ENCODE peak calls at places on chromosomes 3 and 15, in seven cellular contexts. D is OCI-LY7, J is heart left ventricle, X is hepatocyte, A is endothelial cell of umbilical vein, P is neuronal stem cell, R is HL-60. V is an unnamed sample.

GRCh38 chr3:65575376-65575840 is 463.3 kb downstream of the MAGI1 start:
- DNase-seq in X (no peak), A (peak), D (no peak), J (no peak), P (no peak), R (no peak), V (peak)

GRCh38 chr3:185656321-185656840 is 70.3 kb downstream of the SENP2 start:
- DNase-seq in J (peak), A (peak), D (no peak), P (no peak), R (no peak), X (peak), V (peak)

GRCh38 chr3:12959838-12960378 is 113.3 kb downstream of the IQSEC1 start:
- DNase-seq in R (peak), X (no peak), D (peak), J (peak), P (no peak), A (peak), V (no peak)

GRCh38 chr3:186192823-186193222 is 83.9 kb upstream of the ETV5 start:
- DNase-seq in D (no peak), X (no peak), A (no peak), P (no peak), J (no peak), R (no peak), V (no peak)

GRCh38 chr3:56928379-56929068 is 126.8 kb upstream of the ARHGEF3 start:
- DNase-seq in X (peak), J (no peak), R (no peak), D (peak), A (peak), P (no peak), V (peak)

GRCh38 chr15:50176869-50177268 is 5.1 kb upstream of the SLC27A2 start:
- DNase-seq in P (no peak), X (no peak), A (no peak), J (no peak), D (no peak), R (no peak), V (peak)

GRCh38 chr3:17639765-17640164 is 102.7 kb downstream of the TBC1D5 start:
- DNase-seq in R (peak), A (no peak), X (peak), P (no peak), J (no peak), D (no peak), V (peak)

GRCh38 chr3:13684350-13684749 is 135.4 kb downstream of the FBLN2 start:
- DNase-seq in X (no peak), R (no peak), P (no peak), A (no peak), D (no peak), J (no peak), V (no peak)

GRCh38 chr15:99464137-99464536 is 101.6 kb upstream of the MEF2A start:
- DNase-seq in A (no peak), J (no peak), R (no peak), P (no peak), X (no peak), D (no peak), V (no peak)

GRCh38 chr15:62067448-62068044 is 769 bp downstream of the C2CD4A start:
- DNase-seq in P (peak), D (no peak), R (no peak), X (peak), J (peak), A (peak), V (no peak)

GRCh38 chr15:99508807-99509311 is 56.9 kb upstream of the MEF2A start:
- DNase-seq in D (peak), P (no peak), A (no peak), X (no peak), J (no peak), R (no peak), V (no peak)

GRCh38 chr3:138936763-138937689 is 9.9 kb downstream of the FOXL2 start:
- DNase-seq in R (no peak), D (no peak), A (no peak), P (no peak), J (no peak), X (no peak), V (no peak)

GRCh38 chr15:60831540-60831939 is 352.6 kb upstream of the ICE2 start:
- DNase-seq in P (no peak), J (no peak), X (no peak), D (no peak), A (no peak), R (no peak), V (no peak)

GRCh38 chr3:61333562-61333961 is 82.3 kb upstream of the FHIT start:
- DNase-seq in R (no peak), X (no peak), P (no peak), A (no peak), D (no peak), J (no peak), V (no peak)

GRCh38 chr15:99015677-99016568 is 8.3 kb upstream of the PGPEP1L start:
- DNase-seq in A (no peak), X (no peak), J (no peak), R (no peak), D (no peak), P (peak), V (no peak)

GRCh38 chr3:13746385-13746784 is 133.5 kb downstream of the WNT7A start:
- DNase-seq in D (no peak), R (no peak), X (no peak), A (no peak), J (no peak), P (no peak), V (no peak)

GRCh38 chr15:81786776-81787175 is 259.0 kb downstream of the MEX3B start:
- DNase-seq in D (no peak), A (no peak), J (no peak), R (no peak), X (no peak), P (no peak), V (no peak)

GRCh38 chr15:71312194-71312708 is 197.0 kb downstream of the THSD4 start:
- DNase-seq in P (no peak), D (no peak), A (no peak), J (no peak), X (no peak), R (no peak), V (no peak)

GRCh38 chr15:61053401-61053800 is 175.7 kb downstream of the RORA start:
- DNase-seq in A (no peak), D (no peak), R (no peak), X (no peak), P (no peak), J (no peak), V (no peak)

DNA sequence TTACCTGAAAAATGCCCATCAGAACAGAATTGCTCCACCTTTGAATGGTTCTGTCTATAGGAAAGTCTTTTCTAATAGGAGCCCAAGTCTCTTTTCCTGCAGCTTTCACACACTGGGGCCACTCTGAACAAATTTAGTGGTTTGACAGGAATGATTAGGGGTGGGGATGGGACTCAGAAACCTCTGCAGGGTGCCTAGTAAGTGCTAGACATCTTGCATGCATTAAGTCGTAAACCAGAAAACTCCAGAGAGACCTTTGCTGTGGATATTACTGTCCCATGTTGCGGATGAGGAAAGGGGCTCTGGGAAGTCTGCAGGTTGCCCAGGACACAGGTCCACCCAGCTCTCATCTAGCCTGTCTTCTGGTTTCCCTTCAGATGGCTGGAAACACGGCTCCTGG is 189.7 kb downstream of the OPA1 start:
- DNase-seq in P (no peak), R (no peak), A (no peak), X (no peak), J (no peak), D (no peak), V (no peak)
- H3K27ac ChIP-seq in P (no peak), R (no peak), A (no peak), X (peak), J (no peak), D (no peak), V (no peak)

GRCh38 chr3:58432905-58433304 is 727 bp downstream of the PDHB start:
- DNase-seq in R (no peak), A (no peak), J (no peak), X (no peak), D (no peak), P (no peak), V (no peak)

GRCh38 chr3:58433400-58434169 is at the start of gene PDHB:
- DNase-seq in P (peak), J (peak), X (peak), A (peak), D (peak), R (peak), V (peak)

GRCh38 chr3:58425782-58426181 is 7.8 kb downstream of the PDHB start:
- DNase-seq in X (no peak), P (no peak), J (no peak), D (no peak), A (no peak), R (no peak), V (no peak)

GRCh38 chr3:58427661-58428361 is 5.8 kb downstream of the PDHB start:
- DNase-seq in P (no peak), X (no peak), A (peak), D (no peak), R (no peak), J (no peak), V (no peak)

GRCh38 chr3:58429657-58430056 is 4.0 kb downstream of the PDHB start:
- DNase-seq in P (no peak), J (no peak), X (no peak), R (no peak), A (no peak), D (peak), V (no peak)
- H3K27ac ChIP-seq in P (no peak), J (no peak), X (no peak), R (no peak), A (no peak), D (no peak), V (no peak)

GRCh38 chr3:149284034-149284433 is 49.4 kb downstream of the TM4SF18 start:
- DNase-seq in D (no peak), A (no peak), R (no peak), J (no peak), P (no peak), X (no peak), V (no peak)
- H3K27ac ChIP-seq in D (no peak), A (no peak), R (no peak), J (no peak), P (no peak), X (no peak), V (no peak)

GRCh38 chr15:85404922-85405293 is 24.5 kb downstream of the AKAP13 start:
- DNase-seq in X (no peak), J (no peak), D (no peak), R (no peak), A (peak), P (peak), V (no peak)

GRCh38 chr15:85408270-85408746 is 27.9 kb downstream of the AKAP13 start:
- DNase-seq in J (no peak), X (no peak), P (no peak), A (no peak), D (peak), R (peak), V (no peak)

GRCh38 chr15:85405467-85405866 is 25.1 kb downstream of the AKAP13 start:
- DNase-seq in A (no peak), J (no peak), X (no peak), P (no peak), R (no peak), D (no peak), V (no peak)

GRCh38 chr15:85406916-85407315 is 26.5 kb downstream of the AKAP13 start:
- DNase-seq in J (no peak), A (no peak), X (no peak), D (no peak), R (no peak), P (no peak), V (no peak)

DNA sequence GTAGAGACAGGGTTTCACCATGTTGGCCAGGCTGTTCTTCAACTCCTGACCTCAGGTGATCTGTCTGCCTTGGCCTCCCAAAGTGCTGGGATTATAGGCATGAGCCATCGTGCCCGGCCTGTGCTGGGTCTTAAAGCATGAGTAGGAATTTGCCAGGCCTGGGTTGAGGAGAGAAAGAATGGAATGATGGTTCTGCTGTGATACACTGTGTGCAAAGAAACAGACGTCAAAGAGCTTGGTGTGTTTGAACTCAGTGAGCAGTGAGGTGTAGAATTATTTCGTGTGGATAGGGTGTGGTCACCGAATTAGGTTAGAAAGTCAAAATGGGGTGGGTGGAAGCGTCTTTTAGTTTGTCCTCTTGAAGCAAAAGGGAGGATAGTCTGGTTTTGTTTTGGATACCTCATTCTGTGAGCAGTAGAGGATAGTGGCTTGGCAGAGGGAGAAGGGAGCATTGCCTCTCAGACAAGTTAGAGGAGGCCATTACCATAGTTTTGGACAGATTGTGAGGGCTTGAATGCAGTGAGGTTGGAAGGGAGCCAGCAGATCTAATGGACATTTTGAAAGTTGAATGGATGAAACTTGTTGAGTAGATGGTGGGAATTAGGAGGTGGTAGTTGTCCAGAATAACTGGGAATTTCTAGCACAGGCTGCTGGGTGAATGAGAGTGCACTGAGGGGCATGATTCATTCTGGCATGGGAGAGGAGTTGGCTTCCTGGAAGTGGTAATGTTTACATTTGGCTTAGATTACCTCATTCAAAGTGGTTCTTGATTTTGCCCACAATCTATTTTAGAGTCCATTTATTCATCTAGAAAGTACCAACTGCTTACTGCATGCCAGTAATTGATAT is 27.2 kb downstream of the AKAP13 start:
- DNase-seq in A (peak), X (peak), J (no peak), D (no peak), R (no peak), P (no peak), V (peak)
- H3K27ac ChIP-seq in A (peak), X (peak), J (peak), D (peak), R (peak), P (no peak), V (peak)

DNA sequence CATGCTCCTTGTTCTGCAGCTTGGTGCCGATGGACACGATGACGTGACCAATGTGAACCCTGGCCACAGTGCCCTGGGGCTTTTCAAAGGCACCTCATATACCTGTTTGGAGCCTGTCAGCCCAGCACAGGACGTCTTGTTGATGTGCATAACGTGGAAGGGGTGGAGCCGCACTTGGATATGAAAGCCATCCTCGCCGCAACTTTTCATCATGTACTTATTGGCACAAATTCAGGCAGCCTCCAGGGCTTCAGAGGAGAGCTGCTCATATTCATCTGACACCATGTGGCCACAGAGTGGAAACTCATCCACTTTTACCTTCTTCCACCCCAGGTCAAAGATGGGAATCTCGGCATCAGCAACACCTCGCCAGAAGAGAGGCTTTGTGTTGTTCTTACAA is 24.7 kb downstream of the POPDC2 start:
- DNase-seq in R (no peak), X (no peak), P (no peak), A (no peak), D (no peak), J (no peak), V (no peak)
- H3K27ac ChIP-seq in R (no peak), X (peak), P (no peak), A (peak), D (no peak), J (peak), V (no peak)

DNA sequence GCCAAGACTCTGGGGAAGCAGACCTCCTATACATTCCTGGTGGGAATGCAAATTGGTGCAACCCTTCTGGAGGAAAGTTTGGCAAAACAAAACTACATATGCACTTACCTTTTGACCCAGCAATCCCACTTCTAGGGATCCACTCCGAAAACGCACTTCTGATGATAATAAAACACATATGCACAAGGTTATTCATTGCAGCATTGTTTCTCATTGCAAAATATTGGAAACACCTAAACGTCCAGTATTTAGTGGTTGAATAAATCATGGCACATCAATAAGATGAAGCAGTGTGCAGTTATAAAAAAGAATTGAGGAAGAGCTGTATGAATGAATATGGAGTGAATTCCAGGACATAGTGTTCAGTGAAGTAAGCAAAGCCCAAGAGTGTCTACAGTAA is 145.4 kb upstream of the ABHD17C start:
- DNase-seq in A (no peak), X (no peak), P (no peak), D (no peak), R (no peak), J (no peak), V (no peak)
- H3K27ac ChIP-seq in A (no peak), X (peak), P (no peak), D (no peak), R (no peak), J (no peak), V (peak)

GRCh38 chr15:68517285-68517711 is 61.5 kb upstream of the CORO2B start:
- DNase-seq in X (no peak), J (peak), P (peak), A (no peak), R (no peak), D (no peak), V (no peak)
- H3K27ac ChIP-seq in X (no peak), J (peak), P (peak), A (no peak), R (no peak), D (no peak), V (no peak)